ENCODE peak calls at places on chromosomes 4 and X, in nine cellular contexts. Y is NCI-H2081; J is AG04449; H is natural killer cell treated with Interleukin-12 subunit alpha and Interleukin-12 subunit beta and Interleukin-15 and Interleukin-18, amount 100 ng/mL, for 72 hours; Z is NCI-H1105 treated with DMSO at 0.1 percent for 48 hours; R is astrocyte of the hippocampus; W is stimulated activated CD4-positive, alpha-beta T cell treated with anti-CD3 and anti-CD28 coated beads, Interleukin-1b, Interleukin-23, amount 100 ng/mL, for 48 hours; I is HS-27A; F is RPMI7951. S is an unnamed sample.

GRCh38 chrX:56793533-56794320 is 64.7 kb downstream of the NBDY start:
- DNase-seq in R (no peak), J (no peak), I (no peak), W (no peak), H (peak; percentile 58), F (peak; percentile 26), Y (peak; percentile 4), Z (no peak), S (no peak)

GRCh38 chr4:39621582-39621981 is 17.1 kb downstream of the SMIM14 start:
- DNase-seq in R (peak; percentile 62), H (no peak), Z (no peak), J (no peak), I (peak; percentile 77), Y (no peak), W (no peak), F (peak; percentile 89), S (no peak)

GRCh38 chr4:20395160-20395773 is 143.6 kb downstream of the SLIT2 start:
- DNase-seq in J (no peak), Y (peak; percentile 92), H (no peak), I (peak; percentile 8), F (peak; percentile 40), R (peak; percentile 21), Z (peak; percentile 86), W (peak; percentile 5), S (no peak)

GRCh38 chr4:98932539-98932938 is 3.6 kb upstream of the EIF4E start:
- DNase-seq in Z (no peak), I (no peak), H (no peak), R (no peak), W (no peak), J (no peak), Y (no peak), F (peak; percentile 62), S (no peak)

GRCh38 chr4:35565640-35566039 is 678.7 kb downstream of the ARAP2 start:
- DNase-seq in F (no peak), H (no peak), I (no peak), R (no peak), W (no peak), J (no peak), Z (no peak), Y (no peak), S (no peak)

GRCh38 chr4:124647599-124647998 is 64.9 kb downstream of the ANKRD50 start:
- DNase-seq in F (no peak), W (no peak), R (no peak), Y (no peak), Z (no peak), J (no peak), H (no peak), I (no peak), S (no peak)

GRCh38 chr4:106971586-106971985 is 64.5 kb downstream of the DKK2 start:
- DNase-seq in J (no peak), H (no peak), Z (no peak), R (peak; percentile 38), F (no peak), W (no peak), Y (no peak), I (no peak), S (no peak)

GRCh38 chrX:45710081-45710801 is 509.6 kb upstream of the DIPK2B start:
- DNase-seq in R (peak; percentile 87), F (peak; percentile 99), Z (no peak), H (peak; percentile 85), J (peak; percentile 79), W (peak; percentile 79), I (peak; percentile 87), Y (no peak), S (peak; percentile 72)

GRCh38 chrX:70452143-70452733 is 7.6 kb downstream of the DLG3 start:
- DNase-seq in R (peak; percentile 64), F (peak; percentile 47), Y (peak; percentile 36), W (peak; percentile 43), H (peak; percentile 71), I (no peak), J (no peak), Z (peak; percentile 62), S (peak; percentile 29)

GRCh38 chr4:16206848-16207247 is 19.4 kb downstream of the TAPT1 start:
- DNase-seq in H (no peak), W (no peak), Y (no peak), I (no peak), Z (no peak), J (no peak), F (no peak), R (no peak), S (no peak)

GRCh38 chr4:77104405-77105292 is 28.9 kb upstream of the CCNI start:
- DNase-seq in R (peak; percentile 59), Y (peak; percentile 13), W (no peak), J (no peak), Z (peak; percentile 38), H (no peak), F (peak; percentile 33), I (no peak), S (no peak)

S was measured in T-helper 2 cell treated with Interferon-gamma antibody and Interleukin-4, amounts not matched to agents 5 μg/mL and 100 μg/mL, for 36 hours.